ENCODE peak calls at places on chromosomes 3 and 15, in seven cellular contexts. One of them, this sample, is unnamed. For H3K36me3, the result is how much of the 10 kb centered on the place peaks cover.

GRCh38 chr3:57755368-57756021 is 614 bp upstream of the SLMAP start:
- DNase-seq in breast epithelium: no peak
- DNase-seq in CD8-positive, alpha-beta T cell: no peak
- DNase-seq in adrenal gland: peak
- DNase-seq in transverse colon: peak
- DNase-seq in effector memory CD4-positive, alpha-beta T cell: no peak
- DNase-seq in psoas muscle: no peak
- DNase-seq in this sample: no peak

GRCh38 chr15:27669641-27670040 is 429.5 kb downstream of the OCA2 start:
- DNase-seq in transverse colon: no peak
- DNase-seq in psoas muscle: no peak
- DNase-seq in breast epithelium: no peak
- DNase-seq in effector memory CD4-positive, alpha-beta T cell: no peak
- DNase-seq in adrenal gland: no peak
- DNase-seq in CD8-positive, alpha-beta T cell: no peak
- DNase-seq in this sample: no peak

GRCh38 chr15:100112061-100112420 is 229.7 kb downstream of the ADAMTS17 start:
- DNase-seq in breast epithelium: peak
- DNase-seq in psoas muscle: no peak
- DNase-seq in transverse colon: no peak
- DNase-seq in effector memory CD4-positive, alpha-beta T cell: no peak
- DNase-seq in adrenal gland: no peak
- DNase-seq in CD8-positive, alpha-beta T cell: no peak
- DNase-seq in this sample: no peak

GRCh38 chr3:62888180-62888579 is 13.0 kb upstream of the CADPS start:
- DNase-seq in effector memory CD4-positive, alpha-beta T cell: no peak
- DNase-seq in adrenal gland: no peak
- DNase-seq in breast epithelium: no peak
- DNase-seq in CD8-positive, alpha-beta T cell: no peak
- DNase-seq in psoas muscle: no peak
- DNase-seq in transverse colon: no peak
- DNase-seq in this sample: no peak

GRCh38 chr3:193790086-193790990 is 197.3 kb downstream of the OPA1 start:
- DNase-seq in effector memory CD4-positive, alpha-beta T cell: no peak
- DNase-seq in CD8-positive, alpha-beta T cell: no peak
- DNase-seq in breast epithelium: no peak
- DNase-seq in transverse colon: no peak
- DNase-seq in psoas muscle: no peak
- DNase-seq in adrenal gland: no peak
- DNase-seq in this sample: no peak

GRCh38 chr3:79364784-79365183 is 403.0 kb downstream of the ROBO1 start:
- DNase-seq in psoas muscle: no peak
- DNase-seq in transverse colon: no peak
- DNase-seq in adrenal gland: no peak
- DNase-seq in effector memory CD4-positive, alpha-beta T cell: no peak
- DNase-seq in CD8-positive, alpha-beta T cell: no peak
- DNase-seq in breast epithelium: no peak
- DNase-seq in this sample: no peak

GRCh38 chr15:38490231-38490630 is 36.3 kb downstream of the FAM98B start:
- DNase-seq in adrenal gland: no peak
- DNase-seq in effector memory CD4-positive, alpha-beta T cell: no peak
- DNase-seq in breast epithelium: no peak
- DNase-seq in psoas muscle: no peak
- DNase-seq in CD8-positive, alpha-beta T cell: no peak
- DNase-seq in transverse colon: no peak
- DNase-seq in this sample: no peak

GRCh38 chr3:40524222-40524570 is 564 bp upstream of the ZNF621 start:
- DNase-seq in effector memory CD4-positive, alpha-beta T cell: no peak
- DNase-seq in transverse colon: no peak
- DNase-seq in CD8-positive, alpha-beta T cell: no peak
- DNase-seq in psoas muscle: no peak
- DNase-seq in breast epithelium: no peak
- DNase-seq in adrenal gland: no peak
- DNase-seq in this sample: no peak

GRCh38 chr3:126542340-126543241 is 16.1 kb downstream of the C3orf22 start:
- DNase-seq in CD8-positive, alpha-beta T cell: no peak
- DNase-seq in psoas muscle: peak
- DNase-seq in effector memory CD4-positive, alpha-beta T cell: no peak
- DNase-seq in adrenal gland: no peak
- DNase-seq in transverse colon: peak
- DNase-seq in breast epithelium: peak
- DNase-seq in this sample: no peak

GRCh38 chr3:118637866-118638265 is 396.8 kb downstream of the IGSF11 start:
- DNase-seq in effector memory CD4-positive, alpha-beta T cell: no peak
- DNase-seq in breast epithelium: no peak
- DNase-seq in adrenal gland: no peak
- DNase-seq in transverse colon: no peak
- DNase-seq in psoas muscle: no peak
- DNase-seq in CD8-positive, alpha-beta T cell: no peak
- DNase-seq in this sample: no peak

GRCh38 chr3:135040321-135041110 is 245.5 kb downstream of the EPHB1 start:
- DNase-seq in CD8-positive, alpha-beta T cell: no peak
- DNase-seq in transverse colon: no peak
- DNase-seq in psoas muscle: no peak
- DNase-seq in effector memory CD4-positive, alpha-beta T cell: no peak
- DNase-seq in breast epithelium: no peak
- DNase-seq in adrenal gland: no peak
- DNase-seq in this sample: no peak

GRCh38 chr3:31903686-31904431 is 77.2 kb downstream of the OSBPL10 start:
- DNase-seq in psoas muscle: no peak
- DNase-seq in transverse colon: no peak
- DNase-seq in breast epithelium: no peak
- DNase-seq in effector memory CD4-positive, alpha-beta T cell: no peak
- DNase-seq in CD8-positive, alpha-beta T cell: no peak
- DNase-seq in adrenal gland: no peak
- DNase-seq in this sample: no peak

GRCh38 chr15:61712124-61712759 is 348.0 kb downstream of the VPS13C start:
- DNase-seq in adrenal gland: no peak
- DNase-seq in breast epithelium: no peak
- DNase-seq in transverse colon: no peak
- DNase-seq in psoas muscle: no peak
- DNase-seq in CD8-positive, alpha-beta T cell: no peak
- DNase-seq in effector memory CD4-positive, alpha-beta T cell: no peak
- DNase-seq in this sample: no peak

GRCh38 chr3:59235221-59236012 is 185.6 kb upstream of the CFAP20DC start:
- DNase-seq in breast epithelium: no peak
- DNase-seq in adrenal gland: no peak
- DNase-seq in effector memory CD4-positive, alpha-beta T cell: no peak
- DNase-seq in transverse colon: no peak
- DNase-seq in psoas muscle: no peak
- DNase-seq in CD8-positive, alpha-beta T cell: no peak
- DNase-seq in this sample: no peak

GRCh38 chr15:72859757-72860145 is 76.2 kb upstream of the ADPGK start:
- DNase-seq in effector memory CD4-positive, alpha-beta T cell: no peak
- DNase-seq in breast epithelium: no peak
- DNase-seq in transverse colon: no peak
- DNase-seq in adrenal gland: no peak
- DNase-seq in psoas muscle: no peak
- DNase-seq in CD8-positive, alpha-beta T cell: no peak
- DNase-seq in this sample: no peak

GRCh38 chr3:45009868-45010267 is 16.2 kb upstream of the CLEC3B start:
- DNase-seq in breast epithelium: no peak
- DNase-seq in CD8-positive, alpha-beta T cell: no peak
- DNase-seq in psoas muscle: no peak
- DNase-seq in effector memory CD4-positive, alpha-beta T cell: no peak
- DNase-seq in adrenal gland: no peak
- DNase-seq in transverse colon: no peak
- DNase-seq in this sample: no peak
- H3K27ac ChIP-seq in breast epithelium: no peak
- H3K27ac ChIP-seq in CD8-positive, alpha-beta T cell: no peak
- H3K27ac ChIP-seq in psoas muscle: no peak
- H3K27ac ChIP-seq in effector memory CD4-positive, alpha-beta T cell: no peak
- H3K27ac ChIP-seq in adrenal gland: peak
- H3K27ac ChIP-seq in transverse colon: peak
- H3K27ac ChIP-seq in this sample: peak

DNA sequence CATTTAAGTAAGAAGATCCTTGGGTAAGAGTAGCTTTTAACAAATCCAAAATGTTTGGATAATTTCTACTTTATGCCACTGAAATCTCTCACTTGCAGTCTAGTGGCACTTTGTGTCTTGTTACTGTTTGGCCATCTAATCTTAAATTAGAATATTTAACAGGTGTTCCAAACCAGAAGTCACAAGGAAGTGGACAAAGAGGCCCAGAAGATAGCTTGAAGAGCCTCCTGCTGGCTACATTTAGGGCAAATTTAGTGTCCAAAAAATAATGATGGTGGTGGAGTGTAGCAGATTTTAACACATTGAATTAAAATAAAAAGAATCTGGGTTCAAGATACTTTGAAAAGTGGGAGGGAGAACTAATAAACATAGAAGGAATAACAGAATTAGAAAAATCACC is 172.2 kb downstream of the GHSR start:
- DNase-seq in psoas muscle: no peak
- DNase-seq in CD8-positive, alpha-beta T cell: no peak
- DNase-seq in breast epithelium: no peak
- DNase-seq in transverse colon: no peak
- DNase-seq in adrenal gland: no peak
- DNase-seq in effector memory CD4-positive, alpha-beta T cell: no peak
- DNase-seq in this sample: no peak
- H3K36me3 ChIP-seq in psoas muscle: under half
- H3K36me3 ChIP-seq in CD8-positive, alpha-beta T cell: under half
- H3K36me3 ChIP-seq in breast epithelium: under half
- H3K36me3 ChIP-seq in transverse colon: under half
- H3K36me3 ChIP-seq in adrenal gland: under half
- H3K36me3 ChIP-seq in effector memory CD4-positive, alpha-beta T cell: under half
- H3K36me3 ChIP-seq in this sample: under half

DNA sequence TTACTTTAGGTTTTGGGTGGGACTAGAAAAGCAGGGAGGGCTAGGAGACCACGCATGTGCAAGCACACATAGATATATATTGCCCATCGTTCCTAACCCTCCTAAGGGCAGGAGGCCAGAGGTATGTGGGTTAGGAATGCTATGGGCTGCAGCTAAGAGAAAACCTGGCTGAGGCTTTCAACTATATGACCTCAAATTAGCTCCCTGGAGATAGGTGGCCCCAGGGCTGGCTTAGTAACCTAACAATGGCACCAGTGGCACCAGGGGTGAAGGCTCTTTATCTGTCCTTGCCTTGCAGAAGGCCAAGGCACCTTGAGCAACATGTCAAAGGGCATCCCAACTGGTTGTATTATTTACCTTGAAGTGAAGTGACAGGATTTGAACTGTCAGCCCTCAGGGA is 331.4 kb upstream of the CTDSPL start:
- DNase-seq in transverse colon: no peak
- DNase-seq in CD8-positive, alpha-beta T cell: no peak
- DNase-seq in adrenal gland: no peak
- DNase-seq in psoas muscle: no peak
- DNase-seq in breast epithelium: no peak
- DNase-seq in effector memory CD4-positive, alpha-beta T cell: no peak
- DNase-seq in this sample: no peak
- H3K27ac ChIP-seq in transverse colon: no peak
- H3K27ac ChIP-seq in CD8-positive, alpha-beta T cell: no peak
- H3K27ac ChIP-seq in adrenal gland: no peak
- H3K27ac ChIP-seq in psoas muscle: no peak
- H3K27ac ChIP-seq in breast epithelium: no peak
- H3K27ac ChIP-seq in effector memory CD4-positive, alpha-beta T cell: no peak
- H3K27ac ChIP-seq in this sample: no peak

GRCh38 chr3:64010199-64010598 is 13.1 kb downstream of the PSMD6 start:
- DNase-seq in transverse colon: no peak
- DNase-seq in breast epithelium: no peak
- DNase-seq in CD8-positive, alpha-beta T cell: no peak
- DNase-seq in effector memory CD4-positive, alpha-beta T cell: no peak
- DNase-seq in psoas muscle: no peak
- DNase-seq in adrenal gland: no peak
- DNase-seq in this sample: no peak
- H3K36me3 ChIP-seq in transverse colon: under half
- H3K36me3 ChIP-seq in breast epithelium: under half
- H3K36me3 ChIP-seq in CD8-positive, alpha-beta T cell: half or more
- H3K36me3 ChIP-seq in effector memory CD4-positive, alpha-beta T cell: half or more
- H3K36me3 ChIP-seq in psoas muscle: half or more
- H3K36me3 ChIP-seq in adrenal gland: under half
- H3K36me3 ChIP-seq in this sample: half or more

GRCh38 chr3:195537995-195538394 is 5.1 kb downstream of the PPP1R2 start:
- DNase-seq in CD8-positive, alpha-beta T cell: peak
- DNase-seq in effector memory CD4-positive, alpha-beta T cell: peak
- DNase-seq in psoas muscle: no peak
- DNase-seq in transverse colon: peak
- DNase-seq in adrenal gland: no peak
- DNase-seq in breast epithelium: no peak
- DNase-seq in this sample: no peak
- H3K27ac ChIP-seq in CD8-positive, alpha-beta T cell: no peak
- H3K27ac ChIP-seq in effector memory CD4-positive, alpha-beta T cell: peak
- H3K27ac ChIP-seq in psoas muscle: peak
- H3K27ac ChIP-seq in transverse colon: no peak
- H3K27ac ChIP-seq in adrenal gland: no peak
- H3K27ac ChIP-seq in breast epithelium: no peak
- H3K27ac ChIP-seq in this sample: no peak

GRCh38 chr3:180934638-180935037 is 22.2 kb downstream of the FXR1 start:
- DNase-seq in CD8-positive, alpha-beta T cell: no peak
- DNase-seq in effector memory CD4-positive, alpha-beta T cell: no peak
- DNase-seq in adrenal gland: no peak
- DNase-seq in psoas muscle: no peak
- DNase-seq in transverse colon: no peak
- DNase-seq in breast epithelium: no peak
- DNase-seq in this sample: no peak
- H3K36me3 ChIP-seq in CD8-positive, alpha-beta T cell: under half
- H3K36me3 ChIP-seq in effector memory CD4-positive, alpha-beta T cell: under half
- H3K36me3 ChIP-seq in adrenal gland: under half
- H3K36me3 ChIP-seq in psoas muscle: under half
- H3K36me3 ChIP-seq in transverse colon: under half
- H3K36me3 ChIP-seq in breast epithelium: under half
- H3K36me3 ChIP-seq in this sample: under half